ENCODE peak calls at places on chromosomes 12 and 14, in seven cellular contexts. L is SHP77; S is mesenchymal stem cell; M is ELR; W is Calu3; Q is heart right ventricle; U is activated T-helper 1 cell treated with anti-CD3 and anti-CD28 coated beads, Interleukin-12 subunit alpha, Interleukin-12 subunit beta, Interleukin-2, Interleukin-4 antibody, amounts not matched to agents 30 ng/mL and 10 ng/mL and 1 ng/mL, durations not matched to agents 14 hours and 24 hours and 36 hours. Y is an unnamed sample.

GRCh38 chr12:16513231-16513630 is 92.7 kb downstream of the LMO3 start:
- DNase-seq in L (no peak), S (no peak), M (no peak), W (no peak), Q (no peak), U (no peak), Y (no peak)

GRCh38 chr12:124792961-124793441 is 70.7 kb downstream of the SCARB1 start:
- DNase-seq in L (no peak), S (no peak), M (no peak), W (no peak), Q (no peak), U (no peak), Y (no peak)

GRCh38 chr12:124700810-124701594 is 133.6 kb upstream of the NCOR2 start:
- DNase-seq in L (no peak), S (no peak), M (no peak), W (no peak), Q (no peak), U (no peak), Y (peak; percentile 50)

GRCh38 chr14:67573268-67574010 is 26.6 kb downstream of the PIGH start:
- DNase-seq in L (no peak), S (no peak), M (no peak), W (no peak), Q (no peak), U (no peak), Y (no peak)

GRCh38 chr12:57095440-57095839 is 6.5 kb downstream of the NAB2 start:
- DNase-seq in L (no peak), S (no peak), M (no peak), W (no peak), Q (no peak), U (no peak), Y (no peak)

GRCh38 chr14:90298230-90298629 is 33.5 kb downstream of the NRDE2 start:
- DNase-seq in L (no peak), S (no peak), M (no peak), W (no peak), Q (no peak), U (no peak), Y (no peak)

GRCh38 chr14:50354527-50354926 is 42.2 kb downstream of the CDKL1 start:
- DNase-seq in L (no peak), S (no peak), M (no peak), W (no peak), Q (no peak), U (no peak), Y (no peak)

GRCh38 chr12:91155990-91156389 is 26.6 kb downstream of the DCN start:
- DNase-seq in L (no peak), S (no peak), M (no peak), W (no peak), Q (no peak), U (no peak), Y (no peak)

GRCh38 chr14:102749393-102749792 is 27.9 kb upstream of the TRAF3 start:
- DNase-seq in L (peak; percentile 58), S (no peak), M (no peak), W (no peak), Q (no peak), U (no peak), Y (no peak)

GRCh38 chr14:52044791-52045522 is 23.9 kb downstream of the NID2 start:
- DNase-seq in L (no peak), S (peak; percentile 90), M (peak; percentile 83), W (no peak), Q (no peak), U (no peak), Y (no peak)

GRCh38 chr12:11797317-11797913 is 147.9 kb downstream of the ETV6 start:
- DNase-seq in L (no peak), S (peak; percentile 40), M (peak; percentile 39), W (no peak), Q (no peak), U (no peak), Y (peak; percentile 69)

GRCh38 chr14:104977681-104978647 is at the start of gene AHNAK2:
- DNase-seq in L (peak; percentile 82), S (peak; percentile 81), M (peak; percentile 90), W (peak; percentile 89), Q (peak; percentile 81), U (peak; percentile 62), Y (peak; percentile 58)

GRCh38 chr12:50088577-50089335 is 3.6 kb downstream of the SMARCD1 start:
- DNase-seq in L (peak; percentile 51), S (peak; percentile 68), M (peak; percentile 77), W (peak; percentile 56), Q (no peak), U (peak; percentile 36), Y (peak; percentile 93)

GRCh38 chr12:53508534-53509199 is 1.4 kb upstream of the NPFF start:
- DNase-seq in L (peak; percentile 66), S (peak; percentile 82), M (peak; percentile 84), W (peak; percentile 82), Q (peak; percentile 86), U (peak; percentile 79), Y (peak; percentile 95)

GRCh38 chr12:64010069-64010686 is 165.7 kb downstream of the SRGAP1 start:
- DNase-seq in L (no peak), S (peak; percentile 92), M (peak; percentile 91), W (no peak), Q (no peak), U (no peak), Y (no peak)

GRCh38 chr14:33938131-33938949 is 12.5 kb downstream of the EGLN3 start:
- DNase-seq in L (peak; percentile 92), S (peak; percentile 2), M (no peak), W (peak; percentile 68), Q (peak; percentile 86), U (no peak), Y (peak; percentile 65)

GRCh38 chr12:124718458-124718857 is 145.2 kb downstream of the SCARB1 start:
- DNase-seq in L (no peak), S (no peak), M (no peak), W (no peak), Q (no peak), U (no peak), Y (no peak)

GRCh38 chr12:132596016-132596415 is 14.4 kb downstream of the LRCOL1 start:
- DNase-seq in L (no peak), S (peak; percentile 82), M (peak; percentile 65), W (no peak), Q (no peak), U (no peak), Y (no peak)

GRCh38 chr12:110537605-110538409 is 35.7 kb downstream of the RAD9B start:
- DNase-seq in L (no peak), S (no peak), M (no peak), W (no peak), Q (peak; percentile 55), U (no peak), Y (peak; percentile 76)

Y was measured in HT-29.